ENCODE peak calls at places on chromosome X, in five cellular contexts. One of them, this sample, is unnamed.
A peak's percentile ranks its signal among the peaks of the same experiment; 100 is the strongest.

GRCh38 chrX:151505796-151506195 is 57.7 kb upstream of the PASD1 start:
- DNase-seq in astrocyte of the spinal cord: no peak
- DNase-seq in lower lobe of right lung: no peak
- DNase-seq in ovary: no peak
- DNase-seq in NB4: peak; percentile 52
- DNase-seq in this sample: no peak

GRCh38 chrX:117989512-117989911 is 127.1 kb downstream of the KLHL13 start:
- DNase-seq in astrocyte of the spinal cord: no peak
- DNase-seq in lower lobe of right lung: no peak
- DNase-seq in ovary: no peak
- DNase-seq in NB4: no peak
- DNase-seq in this sample: no peak

GRCh38 chrX:117291760-117292159 is 824.9 kb downstream of the KLHL13 start:
- DNase-seq in astrocyte of the spinal cord: no peak
- DNase-seq in lower lobe of right lung: no peak
- DNase-seq in ovary: no peak
- DNase-seq in NB4: no peak
- DNase-seq in this sample: no peak

GRCh38 chrX:46551494-46552128 is 6.4 kb upstream of the ZNF674 start:
- DNase-seq in astrocyte of the spinal cord: peak; percentile 38
- DNase-seq in lower lobe of right lung: no peak
- DNase-seq in ovary: no peak
- DNase-seq in NB4: no peak
- DNase-seq in this sample: no peak

GRCh38 chrX:149372861-149373260 is 132.2 kb downstream of the IDS start:
- DNase-seq in astrocyte of the spinal cord: no peak
- DNase-seq in lower lobe of right lung: no peak
- DNase-seq in ovary: no peak
- DNase-seq in NB4: no peak
- DNase-seq in this sample: no peak

GRCh38 chrX:48531359-48531954 is 8.1 kb upstream of the TBC1D25 start:
- DNase-seq in astrocyte of the spinal cord: peak; percentile 69
- DNase-seq in lower lobe of right lung: no peak
- DNase-seq in ovary: no peak
- DNase-seq in NB4: peak; percentile 59
- DNase-seq in this sample: no peak

GRCh38 chrX:155956649-155957048 is 40.8 kb upstream of the IL9R start:
- DNase-seq in astrocyte of the spinal cord: no peak
- DNase-seq in lower lobe of right lung: no peak
- DNase-seq in ovary: no peak
- DNase-seq in NB4: no peak
- DNase-seq in this sample: peak; percentile 18

GRCh38 chrX:46204721-46205422 is 340.3 kb downstream of the ZNF674 start:
- DNase-seq in astrocyte of the spinal cord: no peak
- DNase-seq in lower lobe of right lung: no peak
- DNase-seq in ovary: no peak
- DNase-seq in NB4: no peak
- DNase-seq in this sample: no peak

GRCh38 chrX:148929686-148930085 is 429.3 kb downstream of the AFF2 start:
- DNase-seq in astrocyte of the spinal cord: peak; percentile 27
- DNase-seq in lower lobe of right lung: no peak
- DNase-seq in ovary: no peak
- DNase-seq in NB4: no peak
- DNase-seq in this sample: no peak

GRCh38 chrX:133726211-133726630 is 259.2 kb downstream of the GPC3 start:
- DNase-seq in astrocyte of the spinal cord: peak; percentile 70
- DNase-seq in lower lobe of right lung: no peak
- DNase-seq in ovary: no peak
- DNase-seq in NB4: no peak
- DNase-seq in this sample: no peak

GRCh38 chrX:18390941-18391538 is 34.4 kb upstream of the CDKL5 start:
- DNase-seq in astrocyte of the spinal cord: peak; percentile 73
- DNase-seq in lower lobe of right lung: peak; percentile 66
- DNase-seq in ovary: peak; percentile 73
- DNase-seq in NB4: peak; percentile 66
- DNase-seq in this sample: peak; percentile 78

GRCh38 chrX:16462912-16463311 is 187.0 kb upstream of the S100G start:
- DNase-seq in astrocyte of the spinal cord: peak; percentile 59
- DNase-seq in lower lobe of right lung: no peak
- DNase-seq in ovary: no peak
- DNase-seq in NB4: no peak
- DNase-seq in this sample: no peak

GRCh38 chrX:9392445-9392844 is 72.4 kb upstream of the TBL1X start:
- DNase-seq in astrocyte of the spinal cord: no peak
- DNase-seq in lower lobe of right lung: no peak
- DNase-seq in ovary: no peak
- DNase-seq in NB4: no peak
- DNase-seq in this sample: no peak

GRCh38 chrX:74104356-74105065 is 199.5 kb upstream of the ZCCHC13 start:
- DNase-seq in astrocyte of the spinal cord: peak; percentile 61
- DNase-seq in lower lobe of right lung: no peak
- DNase-seq in ovary: no peak
- DNase-seq in NB4: no peak
- DNase-seq in this sample: no peak

GRCh38 chrX:134013528-134013927 is 28.1 kb upstream of the GPC3 start:
- DNase-seq in astrocyte of the spinal cord: no peak
- DNase-seq in lower lobe of right lung: no peak
- DNase-seq in ovary: no peak
- DNase-seq in NB4: no peak
- DNase-seq in this sample: no peak

GRCh38 chrX:43481601-43482000 is 174.5 kb upstream of the MAOA start:
- DNase-seq in astrocyte of the spinal cord: no peak
- DNase-seq in lower lobe of right lung: no peak
- DNase-seq in ovary: no peak
- DNase-seq in NB4: no peak
- DNase-seq in this sample: no peak

GRCh38 chrX:118655561-118656246 is 71.7 kb upstream of the IL13RA1 start:
- DNase-seq in astrocyte of the spinal cord: peak; percentile 46
- DNase-seq in lower lobe of right lung: no peak
- DNase-seq in ovary: no peak
- DNase-seq in NB4: no peak
- DNase-seq in this sample: no peak

GRCh38 chrX:131826572-131826971 is 196.5 kb upstream of the STK26 start:
- DNase-seq in astrocyte of the spinal cord: no peak
- DNase-seq in lower lobe of right lung: no peak
- DNase-seq in ovary: no peak
- DNase-seq in NB4: no peak
- DNase-seq in this sample: no peak

GRCh38 chrX:131831185-131831520 is 191.9 kb upstream of the STK26 start:
- DNase-seq in astrocyte of the spinal cord: no peak
- DNase-seq in lower lobe of right lung: no peak
- DNase-seq in ovary: no peak
- DNase-seq in NB4: no peak
- DNase-seq in this sample: no peak

GRCh38 chrX:131830400-131831184 is 192.5 kb upstream of the STK26 start:
- DNase-seq in astrocyte of the spinal cord: peak; percentile 83
- DNase-seq in lower lobe of right lung: peak; percentile 67
- DNase-seq in ovary: peak; percentile 86
- DNase-seq in NB4: peak; percentile 94
- DNase-seq in this sample: peak; percentile 62

GRCh38 chrX:131828482-131828881 is 194.6 kb upstream of the STK26 start:
- DNase-seq in astrocyte of the spinal cord: no peak
- DNase-seq in lower lobe of right lung: no peak
- DNase-seq in ovary: no peak
- DNase-seq in NB4: peak; percentile 46
- DNase-seq in this sample: no peak

DNA sequence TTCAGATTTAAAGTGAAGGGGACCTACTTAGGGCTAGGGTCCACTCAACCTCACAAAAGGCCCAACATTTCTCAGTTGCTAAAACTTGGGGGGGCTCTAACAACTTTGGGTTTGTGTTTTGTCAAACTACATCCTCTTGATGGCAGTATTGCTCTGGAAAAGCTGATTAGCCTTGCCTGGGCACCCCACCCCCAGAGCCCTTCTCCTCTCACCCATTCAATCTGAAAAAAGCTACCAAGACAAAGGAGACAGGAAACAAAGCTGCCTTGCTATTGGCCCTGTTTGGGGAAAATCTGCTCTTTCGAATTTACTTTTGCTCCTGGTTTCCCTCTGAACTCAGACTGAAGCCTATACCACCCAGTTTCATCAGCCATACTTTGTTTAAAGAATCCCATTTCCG is 195.2 kb upstream of the STK26 start:
- DNase-seq in astrocyte of the spinal cord: peak; percentile 20
- DNase-seq in lower lobe of right lung: no peak
- DNase-seq in ovary: no peak
- DNase-seq in NB4: peak; percentile 81
- DNase-seq in this sample: no peak
- H3K4me3 ChIP-seq in astrocyte of the spinal cord: no peak overlapping the region
- H3K4me3 ChIP-seq in lower lobe of right lung: no peak overlapping the region
- H3K4me3 ChIP-seq in ovary: no peak overlapping the region
- H3K4me3 ChIP-seq in NB4: peak overlapping the region; percentile 97
- H3K4me3 ChIP-seq in this sample: no peak overlapping the region

DNA sequence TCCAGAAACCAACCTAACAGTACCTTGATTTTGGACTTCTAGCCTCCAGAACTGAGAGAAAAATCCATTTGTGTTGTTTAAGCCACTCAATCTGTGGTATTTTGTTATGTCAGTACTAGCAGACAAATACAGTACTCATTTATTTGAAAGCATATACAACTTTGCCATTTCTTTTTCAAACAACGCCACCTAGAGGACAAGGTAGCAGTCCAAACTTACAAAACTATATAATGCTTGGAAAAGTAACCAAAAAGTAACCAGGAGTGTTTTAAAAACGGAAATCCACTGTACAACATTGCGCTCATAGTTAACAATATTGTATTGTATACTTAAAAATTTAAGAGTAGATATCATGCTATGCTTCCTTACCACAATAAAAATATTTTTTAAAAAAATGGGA is 37.0 kb upstream of the FGF13 start:
- DNase-seq in astrocyte of the spinal cord: peak; percentile 22
- DNase-seq in lower lobe of right lung: no peak
- DNase-seq in ovary: no peak
- DNase-seq in NB4: peak; percentile 28
- DNase-seq in this sample: no peak
- TF ChIP-seq CTCF in astrocyte of the spinal cord: peak; percentile 47
- TF ChIP-seq CTCF in lower lobe of right lung: peak; percentile 37
- TF ChIP-seq CTCF in ovary: no peak
- TF ChIP-seq CTCF in NB4: peak; percentile 26
- TF ChIP-seq CTCF in this sample: no peak

GRCh38 chrX:103585421-103586313 is at the start of gene TCEAL4:
- DNase-seq in astrocyte of the spinal cord: no peak
- DNase-seq in lower lobe of right lung: peak; percentile 74
- DNase-seq in ovary: peak; percentile 74
- DNase-seq in NB4: no peak
- DNase-seq in this sample: peak; percentile 71

GRCh38 chrX:103586659-103587058 is 1.3 kb downstream of the TCEAL4 start:
- DNase-seq in astrocyte of the spinal cord: no peak
- DNase-seq in lower lobe of right lung: no peak
- DNase-seq in ovary: no peak
- DNase-seq in NB4: no peak
- DNase-seq in this sample: no peak

GRCh38 chrX:103586314-103586646 is 965 bp downstream of the TCEAL4 start:
- DNase-seq in astrocyte of the spinal cord: no peak
- DNase-seq in lower lobe of right lung: peak; percentile 40
- DNase-seq in ovary: peak; percentile 32
- DNase-seq in NB4: no peak
- DNase-seq in this sample: peak; percentile 30

DNA sequence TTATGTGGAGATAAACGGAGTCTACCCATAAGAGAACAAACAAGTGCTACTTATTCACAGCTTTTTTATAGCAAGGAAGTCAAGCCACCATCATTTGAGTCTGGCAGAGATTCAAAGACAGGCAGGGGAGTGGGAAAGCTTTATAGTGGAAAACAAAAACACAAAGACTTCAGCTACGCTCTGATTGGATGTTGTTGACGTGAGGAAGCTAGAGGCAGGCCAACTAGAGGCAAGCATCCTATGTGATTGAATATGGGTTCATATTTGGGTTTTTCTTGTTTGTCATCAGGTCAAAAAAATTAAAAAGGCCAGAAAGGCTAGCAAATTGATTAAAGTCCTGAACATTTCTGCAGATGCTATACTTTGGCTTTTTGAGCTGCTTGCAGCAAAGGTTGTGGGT is 709 bp upstream of the TCEAL4 start:
- DNase-seq in astrocyte of the spinal cord: peak; percentile 2
- DNase-seq in lower lobe of right lung: no peak
- DNase-seq in ovary: no peak
- DNase-seq in NB4: no peak
- DNase-seq in this sample: no peak
- H3K4me3 ChIP-seq in astrocyte of the spinal cord: no peak overlapping the region
- H3K4me3 ChIP-seq in lower lobe of right lung: peak overlapping the region; percentile 62
- H3K4me3 ChIP-seq in ovary: peak overlapping the region; percentile 56
- H3K4me3 ChIP-seq in NB4: no peak overlapping the region
- H3K4me3 ChIP-seq in this sample: no peak overlapping the region

GRCh38 chrX:69060631-69061408 is 104.4 kb downstream of the PJA1 start:
- DNase-seq in astrocyte of the spinal cord: peak; percentile 34
- DNase-seq in lower lobe of right lung: no peak
- DNase-seq in ovary: peak; percentile 60
- DNase-seq in NB4: peak; percentile 4
- DNase-seq in this sample: peak; percentile 43
- TF ChIP-seq CTCF in astrocyte of the spinal cord: peak; percentile 39
- TF ChIP-seq CTCF in lower lobe of right lung: peak; percentile 48
- TF ChIP-seq CTCF in ovary: no peak
- TF ChIP-seq CTCF in NB4: no peak
- TF ChIP-seq CTCF in this sample: no peak

DNA sequence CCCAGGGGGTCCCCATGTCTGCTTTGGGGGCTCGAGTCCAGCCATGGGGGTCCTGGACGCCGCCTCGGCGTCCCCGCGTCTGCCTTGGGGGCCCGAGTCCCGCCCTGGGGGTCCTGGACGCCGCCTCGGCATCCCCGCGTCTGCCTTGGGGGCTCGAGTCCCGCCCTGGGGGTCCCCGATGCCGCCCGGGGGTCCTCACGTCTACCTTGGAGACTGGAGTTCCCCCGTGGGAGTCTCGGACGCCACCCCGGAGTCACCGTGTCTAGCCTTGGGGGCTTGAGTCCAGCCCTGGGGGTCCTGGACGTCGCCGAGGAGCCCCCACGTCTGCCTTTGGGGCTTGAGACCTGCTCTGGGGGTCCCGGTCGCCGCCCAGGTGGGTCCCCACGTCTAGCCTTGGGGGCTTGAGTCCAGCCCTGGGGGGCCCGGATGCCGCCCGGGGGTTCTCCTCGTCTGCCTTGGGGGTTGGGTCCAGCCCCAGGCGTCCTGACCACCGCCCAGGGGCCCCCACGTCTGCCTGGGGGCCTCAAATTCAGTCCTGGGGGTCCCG is 1.1 kb upstream of the GTPBP6 start:
- DNase-seq in astrocyte of the spinal cord: no peak
- DNase-seq in lower lobe of right lung: peak; percentile 67
- DNase-seq in ovary: peak; percentile 55
- DNase-seq in NB4: no peak
- DNase-seq in this sample: peak; percentile 78
- H3K4me3 ChIP-seq in astrocyte of the spinal cord: peak overlapping the region; percentile 93
- H3K4me3 ChIP-seq in lower lobe of right lung: peak overlapping the region; percentile 86
- H3K4me3 ChIP-seq in ovary: peak overlapping the region; percentile 96
- H3K4me3 ChIP-seq in NB4: peak overlapping the region; percentile 63
- H3K4me3 ChIP-seq in this sample: peak overlapping the region; percentile 94

GRCh38 chrX:7852166-7852565 is 9.2 kb downstream of the VCX start:
- DNase-seq in astrocyte of the spinal cord: no peak
- DNase-seq in lower lobe of right lung: no peak
- DNase-seq in ovary: no peak
- DNase-seq in NB4: no peak
- DNase-seq in this sample: no peak
- TF ChIP-seq CTCF in astrocyte of the spinal cord: no peak
- TF ChIP-seq CTCF in lower lobe of right lung: no peak
- TF ChIP-seq CTCF in ovary: no peak
- TF ChIP-seq CTCF in NB4: no peak
- TF ChIP-seq CTCF in this sample: no peak

This sample was measured in mucosa of descending colon.